ENCODE peak calls at places on chromosome 13, in four cellular contexts. V is colonic mucosa; T is keratinocyte; S is CD8-positive, alpha-beta memory T cell. O is an unnamed sample.

GRCh38 chr13:31314961-31315360 is 115.2 kb downstream of the B3GLCT start:
- DNase-seq in V (no peak), T (no peak), S (no peak), O (no peak)

GRCh38 chr13:23969672-23970071 is 72.4 kb upstream of the C1QTNF9B start:
- DNase-seq in V (no peak), T (no peak), S (no peak), O (no peak)

GRCh38 chr13:94515352-94515751 is 35.9 kb upstream of the DCT start:
- DNase-seq in V (no peak), T (no peak), S (no peak), O (no peak)

GRCh38 chr13:78194904-78195639 is 276.4 kb upstream of the EDNRB start:
- DNase-seq in V (no peak), T (no peak), S (no peak), O (no peak)

GRCh38 chr13:51887441-51887840 is 25.7 kb downstream of the CCDC70 start:
- DNase-seq in V (no peak), T (no peak), S (no peak), O (no peak)

GRCh38 chr13:35499131-35500051 is 22.9 kb upstream of the MAB21L1 start:
- DNase-seq in V (no peak), T (no peak), S (no peak), O (no peak)

GRCh38 chr13:39132286-39132685 is 94.0 kb downstream of the NHLRC3 start:
- DNase-seq in V (no peak), T (no peak), S (no peak), O (no peak)

GRCh38 chr13:49783865-49784264 is 8.6 kb downstream of the KPNA3 start:
- DNase-seq in V (no peak), T (no peak), S (no peak), O (no peak)

GRCh38 chr13:95741584-95742563 is 64.9 kb downstream of the DNAJC3 start:
- DNase-seq in V (no peak), T (no peak), S (no peak), O (no peak)

GRCh38 chr13:29402168-29402621 is 193.3 kb downstream of the SLC7A1 start:
- DNase-seq in V (no peak), T (no peak), S (no peak), O (peak; percentile 82)

GRCh38 chr13:25654332-25654731 is 282.6 kb downstream of the ATP8A2 start:
- DNase-seq in V (no peak), T (no peak), S (no peak), O (peak; percentile 56)

GRCh38 chr13:21872795-21873194 is 201.9 kb downstream of the FGF9 start:
- DNase-seq in V (no peak), T (no peak), S (no peak), O (no peak)

GRCh38 chr13:31012285-31013024 is 80.0 kb downstream of the TEX26 start:
- DNase-seq in V (no peak), T (no peak), S (no peak), O (peak; percentile 38)

GRCh38 chr13:71577127-71577526 is 289.9 kb downstream of the DACH1 start:
- DNase-seq in V (no peak), T (no peak), S (no peak), O (no peak)

GRCh38 chr13:62931901-62932883 is 1516.5 kb upstream of the PCDH20 start:
- DNase-seq in V (no peak), T (no peak), S (no peak), O (no peak)

GRCh38 chr13:31167490-31167889 is 5.8 kb upstream of the HSPH1 start:
- DNase-seq in V (no peak), T (no peak), S (no peak), O (no peak)

GRCh38 chr13:98527526-98527925 is 49.4 kb downstream of the STK24 start:
- DNase-seq in V (no peak), T (no peak), S (no peak), O (no peak)

GRCh38 chr13:79621902-79622301 is 140.9 kb downstream of the NDFIP2 start:
- DNase-seq in V (no peak), T (peak; percentile 33), S (no peak), O (no peak)

DNA sequence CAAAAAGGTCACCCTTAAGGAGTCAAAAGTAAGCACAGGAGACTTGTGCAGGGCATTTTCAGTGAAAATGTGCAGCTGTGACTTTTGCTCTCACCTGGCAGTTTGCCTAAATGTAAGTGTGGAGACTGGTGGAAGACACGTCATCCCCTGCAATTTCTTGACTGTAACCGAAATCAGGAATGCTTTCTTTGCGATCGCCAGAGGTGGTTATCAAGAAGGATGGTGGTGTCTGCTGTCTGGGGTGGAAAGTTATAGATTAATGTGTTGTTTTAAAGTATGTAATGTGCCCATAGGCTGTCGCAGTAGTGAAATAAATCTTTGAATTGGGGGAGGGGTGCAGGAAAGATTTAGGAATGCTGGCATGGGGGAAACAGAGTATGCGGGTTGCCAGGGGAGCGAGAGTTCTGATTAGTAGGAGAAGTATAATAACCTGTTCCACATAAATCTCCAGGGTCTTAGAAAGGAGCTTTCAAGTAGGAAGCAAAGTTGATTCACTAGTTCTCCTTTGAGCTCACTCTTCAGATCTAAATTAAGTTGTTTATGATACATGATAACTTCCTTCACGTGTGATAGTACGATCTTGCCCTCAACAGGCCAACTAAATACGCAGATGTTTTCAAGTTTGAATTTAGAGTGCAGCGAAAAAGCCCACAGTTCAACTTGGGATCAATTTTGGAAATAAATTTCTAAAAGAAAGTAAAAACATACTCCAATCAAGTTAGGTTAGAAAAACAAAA is 1520.0 kb upstream of the SLC10A2 start:
- DNase-seq in V (peak; percentile 57), T (no peak), S (no peak), O (peak; percentile 61)
- H3K4me3 ChIP-seq in V (peak overlapping the region; percentile 5), T (peak overlapping the region; percentile 33), S (no peak overlapping the region), O (peak overlapping the region; percentile 51)

DNA sequence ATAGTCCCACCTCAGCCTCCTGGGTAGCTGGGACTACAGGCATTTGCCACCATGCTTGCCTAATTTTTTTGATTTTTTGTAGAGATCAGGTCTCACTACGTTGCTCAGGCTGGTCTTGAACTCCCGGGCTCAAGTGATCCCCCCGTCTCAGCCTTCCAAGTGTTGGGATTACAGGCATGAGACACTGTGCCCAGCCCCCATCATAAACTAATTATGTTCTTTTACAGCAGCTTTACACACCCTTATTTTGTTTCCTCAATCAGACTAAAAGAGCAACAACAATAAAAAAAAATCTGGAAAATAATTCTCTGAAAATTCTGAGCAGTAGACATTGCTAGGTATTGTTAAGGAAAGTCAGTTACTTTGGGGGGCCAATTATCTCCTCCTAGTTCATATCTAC is 35.7 kb downstream of the STARD13 start:
- DNase-seq in V (no peak), T (no peak), S (no peak), O (no peak)
- H3K36me3 ChIP-seq in V (no peaks in the 10 kb centered on the region), T (peaks cover 6% of the 10 kb centered on the region), S (no peaks in the 10 kb centered on the region), O (peaks cover 3% of the 10 kb centered on the region)

DNA sequence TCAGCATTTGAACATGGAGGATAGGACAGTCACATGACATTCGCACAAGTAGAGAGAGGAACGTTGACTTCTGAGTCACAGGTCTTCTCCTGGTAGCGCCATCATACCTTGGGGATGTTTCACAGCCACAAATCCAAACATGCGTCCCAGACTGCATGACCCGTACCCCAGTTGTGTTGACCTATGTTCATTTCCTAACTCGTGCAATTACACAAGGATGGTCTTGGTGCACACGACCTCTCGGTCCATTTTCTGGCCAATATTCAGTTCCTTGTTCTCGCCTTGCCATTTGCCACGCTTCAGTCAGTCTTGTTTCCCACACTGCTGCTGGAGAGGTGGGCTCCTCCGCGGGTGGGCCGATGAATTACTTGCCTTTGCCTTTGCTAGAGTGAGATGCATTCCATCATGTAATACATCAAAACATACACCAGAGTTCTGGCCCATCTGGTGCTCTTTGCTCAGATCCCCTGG is 87.3 kb downstream of the COL4A2 start:
- DNase-seq in V (no peak), T (no peak), S (no peak), O (no peak)
- H3K4me1 ChIP-seq in V (no peaks in the 10 kb centered on the region), T (no peaks in the 10 kb centered on the region), S (no peaks in the 10 kb centered on the region), O (peaks cover 40% of the 10 kb centered on the region)

GRCh38 chr13:53123536-53123935 is 94.9 kb downstream of the OLFM4 start:
- DNase-seq in V (no peak), T (no peak), S (no peak), O (no peak)

GRCh38 chr13:53124568-53125094 is 96.0 kb downstream of the OLFM4 start:
- DNase-seq in V (no peak), T (no peak), S (no peak), O (no peak)

GRCh38 chr13:53121879-53122278 is 93.3 kb downstream of the OLFM4 start:
- DNase-seq in V (no peak), T (no peak), S (no peak), O (no peak)

GRCh38 chr13:53126803-53127202 is 98.2 kb downstream of the OLFM4 start:
- DNase-seq in V (peak; percentile 30), T (no peak), S (no peak), O (no peak)

GRCh38 chr13:53121131-53121773 is 92.6 kb downstream of the OLFM4 start:
- DNase-seq in V (no peak), T (no peak), S (no peak), O (no peak)
- H3K4me3 ChIP-seq in V (no peak overlapping the region), T (no peak overlapping the region), S (no peak overlapping the region), O (no peak overlapping the region)

DNA sequence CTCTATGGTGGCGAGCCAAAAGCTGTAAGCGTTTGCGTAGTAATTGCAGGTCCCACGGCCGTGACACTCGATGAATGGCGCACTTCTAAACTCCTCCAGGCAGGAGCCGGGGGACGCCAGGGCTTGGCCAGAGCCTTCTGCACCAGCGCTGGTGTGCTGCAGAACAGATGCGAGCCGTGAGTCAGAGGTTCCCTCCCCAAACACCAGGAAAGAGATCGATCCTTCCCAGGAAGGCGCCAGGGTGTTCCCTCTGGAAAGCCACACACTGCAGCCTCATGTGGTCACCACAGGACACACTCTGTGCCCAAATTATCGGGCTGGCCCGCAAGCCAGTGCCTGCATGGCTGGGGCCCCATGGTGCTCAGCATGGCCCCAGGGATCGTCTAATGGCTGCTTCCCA is 154.6 kb downstream of the COL4A1 start:
- DNase-seq in V (no peak), T (no peak), S (no peak), O (no peak)
- H3K36me3 ChIP-seq in V (no peaks in the 10 kb centered on the region), T (no peaks in the 10 kb centered on the region), S (no peaks in the 10 kb centered on the region), O (peaks cover 38% of the 10 kb centered on the region)

DNA sequence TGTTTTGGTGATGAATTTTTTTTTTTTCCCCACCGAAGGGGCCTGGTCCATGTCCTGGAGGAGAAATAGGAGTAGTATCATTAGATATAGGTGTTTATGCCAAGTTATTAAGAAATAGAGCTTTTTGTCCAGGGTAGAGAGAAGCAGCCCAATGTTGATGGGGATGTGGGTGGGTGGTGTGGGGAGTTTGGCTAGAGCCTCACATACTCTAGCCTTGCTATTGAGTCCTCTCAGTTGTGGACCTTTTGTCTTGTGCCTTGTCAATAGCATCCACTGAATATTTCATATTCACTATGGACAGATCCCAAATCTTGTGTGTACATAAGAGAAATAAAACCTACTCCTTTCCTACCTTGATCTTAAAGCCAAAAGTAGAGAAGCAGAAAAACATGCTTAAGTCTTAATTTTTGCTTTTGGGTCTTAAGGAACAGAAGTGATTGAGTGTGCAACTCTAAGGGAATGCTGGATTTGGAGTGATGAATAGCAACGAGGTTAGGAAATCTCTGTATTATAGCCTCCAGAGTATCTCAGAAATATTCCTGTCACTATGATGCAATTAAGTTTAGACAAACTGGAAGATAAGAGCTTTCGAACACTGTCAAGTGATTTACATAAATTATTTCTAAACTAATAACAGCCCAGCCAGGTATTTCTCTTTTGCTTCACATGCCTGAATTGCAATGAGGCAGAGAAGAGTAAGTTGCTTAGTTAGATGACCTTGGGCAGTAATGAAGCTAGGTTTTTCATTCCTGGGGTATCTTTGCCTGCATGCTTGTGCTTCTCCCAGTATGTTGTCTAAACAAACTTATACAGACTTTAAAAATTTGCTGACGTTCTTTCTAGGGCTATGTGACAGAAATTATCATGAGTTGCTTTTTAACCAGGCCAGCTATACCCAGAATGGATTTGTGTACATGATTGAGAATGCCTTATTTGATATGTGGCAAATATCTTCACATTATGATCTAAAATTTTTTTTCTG is 134.3 kb downstream of the LMO7 start:
- DNase-seq in V (no peak), T (no peak), S (no peak), O (no peak)
- H3K4me1 ChIP-seq in V (no peaks in the 10 kb centered on the region), T (peaks cover 20% of the 10 kb centered on the region), S (peaks cover 20% of the 10 kb centered on the region), O (peaks cover 21% of the 10 kb centered on the region)

O was measured in SJCRH30.